ENCODE peak calls at places on chromosomes 13 and 19, in nine cellular contexts. C is effector memory CD4-positive, alpha-beta T cell; F is astrocyte of the spinal cord; A is BJ; W is aorta; J is IMR-90; N is AG04449; P is uterus; T is Peyer's patch. X is an unnamed sample.

GRCh38 chr19:38616265-38616664 is 1.5 kb downstream of the MAP4K1 start:
- DNase-seq in J (no peak), A (no peak), C (no peak), N (no peak), F (no peak), T (no peak), P (no peak), W (no peak), X (no peak)

GRCh38 chr13:30142502-30143211 is 164.7 kb downstream of the KATNAL1 start:
- DNase-seq in P (peak; percentile 57), F (peak; percentile 98), T (no peak), C (no peak), A (peak; percentile 99), W (peak; percentile 70), J (peak; percentile 99), N (peak; percentile 98), X (peak; percentile 100)

GRCh38 chr19:43124360-43124759 is 41.9 kb upstream of the PSG2 start:
- DNase-seq in A (no peak), N (no peak), C (no peak), P (no peak), T (no peak), J (no peak), F (no peak), W (no peak), X (no peak)

GRCh38 chr19:14985133-14985532 is 5.5 kb upstream of the SLC1A6 start:
- DNase-seq in C (no peak), J (no peak), T (no peak), N (no peak), P (no peak), A (no peak), W (no peak), F (no peak), X (no peak)

GRCh38 chr19:21833733-21834132 is 2.2 kb downstream of the ZNF43 start:
- DNase-seq in A (no peak), P (no peak), N (no peak), F (no peak), C (no peak), J (no peak), T (no peak), W (no peak), X (no peak)

GRCh38 chr19:10112037-10112751 is 701 bp downstream of the P2RY11 start:
- DNase-seq in T (no peak), F (no peak), P (no peak), N (no peak), C (peak; percentile 64), J (no peak), A (no peak), W (no peak), X (peak; percentile 37)

GRCh38 chr13:29730253-29730652 is 120.2 kb downstream of the UBL3 start:
- DNase-seq in J (no peak), W (no peak), N (no peak), T (no peak), P (no peak), F (no peak), A (no peak), C (no peak), X (no peak)

GRCh38 chr13:75452564-75452963 is 29.4 kb downstream of the TBC1D4 start:
- DNase-seq in C (no peak), N (no peak), J (no peak), W (no peak), P (no peak), A (no peak), T (no peak), F (no peak), X (peak; percentile 46)

GRCh38 chr19:9885077-9885552 is 50.0 kb downstream of the PIN1 start:
- DNase-seq in P (peak; percentile 71), F (no peak), J (peak; percentile 23), A (no peak), C (no peak), W (peak; percentile 62), T (no peak), N (no peak), X (peak; percentile 39)

GRCh38 chr13:80558074-80558473 is 217.1 kb upstream of the SPRY2 start:
- DNase-seq in P (no peak), A (no peak), C (no peak), F (no peak), N (no peak), T (no peak), W (no peak), J (no peak), X (no peak)

GRCh38 chr13:80562423-80562822 is 221.5 kb upstream of the SPRY2 start:
- DNase-seq in C (no peak), N (no peak), A (no peak), J (no peak), W (no peak), P (no peak), T (no peak), F (no peak), X (no peak)

DNA sequence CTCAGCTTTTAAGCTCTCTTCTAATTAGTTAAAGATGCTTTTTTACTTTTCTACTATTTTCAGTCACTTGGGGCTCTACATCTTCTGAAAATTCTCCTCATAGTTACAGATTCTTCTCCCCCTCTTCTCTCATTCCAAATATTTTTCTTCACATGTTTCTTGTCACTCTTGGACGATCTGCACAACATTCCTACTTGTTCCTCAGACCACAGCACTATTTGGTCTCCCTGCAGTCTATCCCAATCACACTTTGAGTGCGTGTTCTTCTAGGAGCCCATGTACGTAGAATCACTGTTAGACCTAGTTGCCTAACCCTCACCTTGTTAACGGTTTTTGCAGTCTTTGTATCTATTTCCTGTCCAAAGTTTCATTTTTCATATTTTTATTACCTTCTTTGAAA is 222.5 kb upstream of the SPRY2 start:
- DNase-seq in F (no peak), N (no peak), C (no peak), P (no peak), W (no peak), T (no peak), A (no peak), J (no peak), X (no peak)
- H3K4me3 ChIP-seq in F (no peak overlapping the region), N (no peak overlapping the region), C (no peak overlapping the region), P (no peak overlapping the region), W (no peak overlapping the region), T (no peak overlapping the region), A (no peak overlapping the region), J (no peak overlapping the region), X (no peak overlapping the region)

GRCh38 chr19:50725932-50726230 is 2.7 kb downstream of the CLEC11A start:
- DNase-seq in A (no peak), T (no peak), W (no peak), J (no peak), P (no peak), C (no peak), F (no peak), N (no peak), X (no peak)
- H3K4me3 ChIP-seq in A (peak overlapping the region; percentile 81), T (no peak overlapping the region), W (no peak overlapping the region), J (peak overlapping the region; percentile 70), P (peak overlapping the region; percentile 78), C (peak overlapping the region; percentile 48), F (no peak overlapping the region), N (peak overlapping the region; percentile 73), X (peak overlapping the region; percentile 82)

GRCh38 chr13:76943646-76944045 is 4.7 kb upstream of the ACOD1 start:
- DNase-seq in W (no peak), C (no peak), T (no peak), F (no peak), J (no peak), P (no peak), N (no peak), A (no peak), X (no peak)
- H3K4me3 ChIP-seq in W (no peak overlapping the region), C (no peak overlapping the region), T (no peak overlapping the region), F (no peak overlapping the region), J (no peak overlapping the region), P (no peak overlapping the region), N (no peak overlapping the region), A (no peak overlapping the region), X (no peak overlapping the region)

DNA sequence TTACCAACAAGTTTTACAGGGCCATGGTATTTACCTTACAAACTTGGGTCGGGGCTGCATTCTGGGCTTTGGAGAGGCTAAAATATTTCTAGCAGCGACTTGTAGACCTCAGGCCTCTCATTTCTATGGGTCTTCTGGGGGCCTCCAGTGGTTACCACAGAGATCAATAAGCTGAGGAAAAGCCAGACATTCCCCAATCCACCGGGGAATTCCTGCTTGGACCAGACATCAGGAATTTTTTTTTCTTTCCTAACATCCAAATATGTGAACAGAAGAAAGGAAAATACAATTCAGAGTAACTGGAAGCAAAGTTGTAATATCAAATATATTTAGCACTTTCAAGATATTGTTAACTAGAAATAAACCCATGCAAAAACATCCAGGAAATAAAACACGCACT is 1.5 kb downstream of the DZIP1 start:
- DNase-seq in T (no peak), W (no peak), F (peak; percentile 9), N (no peak), A (no peak), J (no peak), C (no peak), P (no peak), X (no peak)
- H3K4me3 ChIP-seq in T (peak overlapping the region; percentile 50), W (peak overlapping the region; percentile 76), F (peak overlapping the region; percentile 71), N (peak overlapping the region; percentile 70), A (peak overlapping the region; percentile 64), J (peak overlapping the region; percentile 50), C (no peak overlapping the region), P (peak overlapping the region; percentile 63), X (peak overlapping the region; percentile 74)

GRCh38 chr13:71621152-71622124 is 245.6 kb downstream of the DACH1 start:
- DNase-seq in C (no peak), N (no peak), W (no peak), F (no peak), J (no peak), P (no peak), T (no peak), A (no peak), X (no peak)
- H3K4me3 ChIP-seq in C (no peak overlapping the region), N (no peak overlapping the region), W (no peak overlapping the region), F (no peak overlapping the region), J (no peak overlapping the region), P (no peak overlapping the region), T (no peak overlapping the region), A (no peak overlapping the region), X (no peak overlapping the region)